ENCODE peak calls at places on chromosomes 3 and 15, in five cellular contexts. One of them, this sample, is unnamed.

GRCh38 chr3:12994357-12994606 is 78.9 kb downstream of the IQSEC1 start:
- DNase-seq in GM12865: peak
- DNase-seq in Caco-2: no peak
- DNase-seq in left lung: peak
- DNase-seq in esophagus squamous epithelium: no peak
- DNase-seq in this sample: no peak

GRCh38 chr15:62870216-62870615 is 172.3 kb upstream of the TPM1 start:
- DNase-seq in Caco-2: no peak
- DNase-seq in GM12865: no peak
- DNase-seq in left lung: no peak
- DNase-seq in esophagus squamous epithelium: no peak
- DNase-seq in this sample: no peak

GRCh38 chr3:73762855-73763254 is 138.1 kb upstream of the PDZRN3 start:
- DNase-seq in esophagus squamous epithelium: no peak
- DNase-seq in GM12865: no peak
- DNase-seq in left lung: no peak
- DNase-seq in Caco-2: no peak
- DNase-seq in this sample: no peak

GRCh38 chr15:29937956-29938355 is 115.7 kb upstream of the TJP1 start:
- DNase-seq in left lung: no peak
- DNase-seq in esophagus squamous epithelium: no peak
- DNase-seq in GM12865: no peak
- DNase-seq in Caco-2: no peak
- DNase-seq in this sample: no peak

GRCh38 chr15:88378259-88378658 is 88.9 kb downstream of the MRPL46 start:
- DNase-seq in left lung: no peak
- DNase-seq in esophagus squamous epithelium: no peak
- DNase-seq in GM12865: no peak
- DNase-seq in Caco-2: no peak
- DNase-seq in this sample: no peak

GRCh38 chr3:185959609-185960517 is 22.0 kb upstream of the TRA2B start:
- DNase-seq in left lung: no peak
- DNase-seq in Caco-2: no peak
- DNase-seq in GM12865: no peak
- DNase-seq in esophagus squamous epithelium: no peak
- DNase-seq in this sample: no peak

GRCh38 chr3:98846101-98846500 is 55.4 kb downstream of the DCBLD2 start:
- DNase-seq in esophagus squamous epithelium: no peak
- DNase-seq in GM12865: no peak
- DNase-seq in left lung: no peak
- DNase-seq in Caco-2: no peak
- DNase-seq in this sample: no peak

GRCh38 chr15:47846128-47846868 is 129.0 kb downstream of the SEMA6D start:
- DNase-seq in esophagus squamous epithelium: no peak
- DNase-seq in GM12865: no peak
- DNase-seq in Caco-2: no peak
- DNase-seq in left lung: no peak
- DNase-seq in this sample: no peak

GRCh38 chr3:176759815-176760506 is 437.3 kb downstream of the TBL1XR1 start:
- DNase-seq in esophagus squamous epithelium: no peak
- DNase-seq in Caco-2: peak
- DNase-seq in left lung: no peak
- DNase-seq in GM12865: no peak
- DNase-seq in this sample: no peak

GRCh38 chr3:81995334-81995733 is 233.9 kb upstream of the GBE1 start:
- DNase-seq in esophagus squamous epithelium: no peak
- DNase-seq in Caco-2: no peak
- DNase-seq in GM12865: no peak
- DNase-seq in left lung: no peak
- DNase-seq in this sample: no peak

GRCh38 chr15:44663410-44664272 is at the start of gene SPG11:
- DNase-seq in left lung: peak
- DNase-seq in GM12865: peak
- DNase-seq in esophagus squamous epithelium: peak
- DNase-seq in Caco-2: peak
- DNase-seq in this sample: peak
- H3K4me3 ChIP-seq in left lung: peak
- H3K4me3 ChIP-seq in GM12865: peak
- H3K4me3 ChIP-seq in esophagus squamous epithelium: peak
- H3K4me3 ChIP-seq in Caco-2: peak
- H3K4me3 ChIP-seq in this sample: peak

GRCh38 chr15:99436472-99437314 is 129.1 kb upstream of the MEF2A start:
- DNase-seq in esophagus squamous epithelium: no peak
- DNase-seq in Caco-2: no peak
- DNase-seq in GM12865: no peak
- DNase-seq in left lung: peak
- DNase-seq in this sample: no peak
- H3K4me3 ChIP-seq in esophagus squamous epithelium: no peak
- H3K4me3 ChIP-seq in Caco-2: no peak
- H3K4me3 ChIP-seq in GM12865: no peak
- H3K4me3 ChIP-seq in left lung: no peak
- H3K4me3 ChIP-seq in this sample: no peak

GRCh38 chr3:141370065-141370533 is 1.8 kb downstream of the ZBTB38 start:
- DNase-seq in Caco-2: peak
- DNase-seq in left lung: no peak
- DNase-seq in GM12865: peak
- DNase-seq in esophagus squamous epithelium: peak
- DNase-seq in this sample: peak
- H3K4me3 ChIP-seq in Caco-2: no peak
- H3K4me3 ChIP-seq in left lung: peak
- H3K4me3 ChIP-seq in GM12865: peak
- H3K4me3 ChIP-seq in esophagus squamous epithelium: no peak
- H3K4me3 ChIP-seq in this sample: no peak

GRCh38 chr3:48217449-48217848 is 5.8 kb upstream of the CAMP start:
- DNase-seq in GM12865: no peak
- DNase-seq in Caco-2: no peak
- DNase-seq in esophagus squamous epithelium: no peak
- DNase-seq in left lung: peak
- DNase-seq in this sample: no peak
- H3K4me3 ChIP-seq in GM12865: no peak
- H3K4me3 ChIP-seq in Caco-2: no peak
- H3K4me3 ChIP-seq in esophagus squamous epithelium: no peak
- H3K4me3 ChIP-seq in left lung: no peak
- H3K4me3 ChIP-seq in this sample: no peak